ENCODE peak calls at places on chromosome 4, in seven cellular contexts. One of them, this sample, is unnamed.

GRCh38 chr4:26509681-26510333 is 19.5 kb upstream of the CCKAR start:
- DNase-seq in cardiac fibroblast: peak; percentile 36
- DNase-seq in Peyer's patch: no peak
- DNase-seq in nephron progenitor cell: no peak
- DNase-seq in MCF 10A: no peak
- DNase-seq in psoas muscle: no peak
- DNase-seq in thyroid gland: no peak
- DNase-seq in this sample: no peak

GRCh38 chr4:5785806-5786680 is 75.0 kb downstream of the EVC start:
- DNase-seq in cardiac fibroblast: peak; percentile 69
- DNase-seq in nephron progenitor cell: no peak
- DNase-seq in thyroid gland: no peak
- DNase-seq in Peyer's patch: no peak
- DNase-seq in MCF 10A: peak; percentile 69
- DNase-seq in psoas muscle: no peak
- DNase-seq in this sample: no peak

GRCh38 chr4:177427097-177427665 is 15.1 kb downstream of the AGA start:
- DNase-seq in nephron progenitor cell: no peak
- DNase-seq in MCF 10A: no peak
- DNase-seq in Peyer's patch: no peak
- DNase-seq in thyroid gland: no peak
- DNase-seq in psoas muscle: no peak
- DNase-seq in cardiac fibroblast: no peak
- DNase-seq in this sample: no peak

GRCh38 chr4:55345054-55345453 is 988 bp upstream of the SRD5A3 start:
- DNase-seq in cardiac fibroblast: no peak
- DNase-seq in MCF 10A: no peak
- DNase-seq in nephron progenitor cell: no peak
- DNase-seq in psoas muscle: no peak
- DNase-seq in Peyer's patch: no peak
- DNase-seq in thyroid gland: no peak
- DNase-seq in this sample: no peak

GRCh38 chr4:16227462-16227868 is 1.2 kb upstream of the TAPT1 start:
- DNase-seq in nephron progenitor cell: peak; percentile 19
- DNase-seq in cardiac fibroblast: peak; percentile 35
- DNase-seq in thyroid gland: peak; percentile 54
- DNase-seq in MCF 10A: no peak
- DNase-seq in Peyer's patch: peak; percentile 54
- DNase-seq in psoas muscle: peak; percentile 49
- DNase-seq in this sample: no peak

GRCh38 chr4:121706595-121707021 is 9.8 kb upstream of the ANXA5 start:
- DNase-seq in MCF 10A: no peak
- DNase-seq in psoas muscle: no peak
- DNase-seq in Peyer's patch: no peak
- DNase-seq in thyroid gland: no peak
- DNase-seq in cardiac fibroblast: peak; percentile 77
- DNase-seq in nephron progenitor cell: no peak
- DNase-seq in this sample: no peak

GRCh38 chr4:30586850-30587249 is 133.3 kb upstream of the PCDH7 start:
- DNase-seq in psoas muscle: no peak
- DNase-seq in cardiac fibroblast: no peak
- DNase-seq in MCF 10A: no peak
- DNase-seq in nephron progenitor cell: no peak
- DNase-seq in Peyer's patch: no peak
- DNase-seq in thyroid gland: no peak
- DNase-seq in this sample: no peak

GRCh38 chr4:5452156-5452555 is 256.2 kb downstream of the EVC2 start:
- DNase-seq in psoas muscle: no peak
- DNase-seq in nephron progenitor cell: no peak
- DNase-seq in cardiac fibroblast: no peak
- DNase-seq in Peyer's patch: no peak
- DNase-seq in MCF 10A: no peak
- DNase-seq in thyroid gland: no peak
- DNase-seq in this sample: peak; percentile 41

GRCh38 chr4:17780461-17781071 is 855 bp downstream of the FAM184B start:
- DNase-seq in thyroid gland: no peak
- DNase-seq in psoas muscle: no peak
- DNase-seq in nephron progenitor cell: no peak
- DNase-seq in Peyer's patch: no peak
- DNase-seq in cardiac fibroblast: peak; percentile 25
- DNase-seq in MCF 10A: no peak
- DNase-seq in this sample: no peak

GRCh38 chr4:62644372-62644771 is 1444.2 kb downstream of the ADGRL3 start:
- DNase-seq in Peyer's patch: no peak
- DNase-seq in psoas muscle: no peak
- DNase-seq in cardiac fibroblast: peak; percentile 34
- DNase-seq in nephron progenitor cell: peak; percentile 9
- DNase-seq in MCF 10A: peak; percentile 78
- DNase-seq in thyroid gland: no peak
- DNase-seq in this sample: no peak

GRCh38 chr4:61445374-61446063 is 245.4 kb downstream of the ADGRL3 start:
- DNase-seq in nephron progenitor cell: no peak
- DNase-seq in thyroid gland: no peak
- DNase-seq in psoas muscle: no peak
- DNase-seq in Peyer's patch: no peak
- DNase-seq in MCF 10A: no peak
- DNase-seq in cardiac fibroblast: no peak
- DNase-seq in this sample: no peak

GRCh38 chr4:185956546-185956945 is 112.4 kb upstream of the TLR3 start:
- DNase-seq in Peyer's patch: no peak
- DNase-seq in MCF 10A: no peak
- DNase-seq in cardiac fibroblast: no peak
- DNase-seq in nephron progenitor cell: no peak
- DNase-seq in psoas muscle: no peak
- DNase-seq in thyroid gland: no peak
- DNase-seq in this sample: no peak

GRCh38 chr4:112145820-112146813 is 863 bp downstream of the FAM241A start:
- DNase-seq in Peyer's patch: peak; percentile 66
- DNase-seq in psoas muscle: peak; percentile 47
- DNase-seq in cardiac fibroblast: peak; percentile 42
- DNase-seq in MCF 10A: peak; percentile 64
- DNase-seq in thyroid gland: peak; percentile 57
- DNase-seq in nephron progenitor cell: peak; percentile 73
- DNase-seq in this sample: peak; percentile 77

GRCh38 chr4:57403591-57403990 is 293.4 kb upstream of the IGFBP7 start:
- DNase-seq in thyroid gland: no peak
- DNase-seq in cardiac fibroblast: no peak
- DNase-seq in MCF 10A: no peak
- DNase-seq in Peyer's patch: no peak
- DNase-seq in nephron progenitor cell: no peak
- DNase-seq in psoas muscle: no peak
- DNase-seq in this sample: no peak

GRCh38 chr4:102405706-102406510 is 60.6 kb upstream of the SLC39A8 start:
- DNase-seq in nephron progenitor cell: no peak
- DNase-seq in Peyer's patch: no peak
- DNase-seq in psoas muscle: no peak
- DNase-seq in MCF 10A: no peak
- DNase-seq in thyroid gland: no peak
- DNase-seq in cardiac fibroblast: no peak
- DNase-seq in this sample: no peak

GRCh38 chr4:55840956-55841355 is 12.5 kb upstream of the EXOC1 start:
- DNase-seq in thyroid gland: no peak
- DNase-seq in MCF 10A: no peak
- DNase-seq in cardiac fibroblast: no peak
- DNase-seq in psoas muscle: no peak
- DNase-seq in nephron progenitor cell: no peak
- DNase-seq in Peyer's patch: no peak
- DNase-seq in this sample: no peak

GRCh38 chr4:80029364-80029763 is 43.7 kb downstream of the ANTXR2 start:
- DNase-seq in Peyer's patch: no peak
- DNase-seq in nephron progenitor cell: no peak
- DNase-seq in thyroid gland: no peak
- DNase-seq in MCF 10A: peak; percentile 19
- DNase-seq in cardiac fibroblast: no peak
- DNase-seq in psoas muscle: no peak
- DNase-seq in this sample: no peak

GRCh38 chr4:123249821-123250220 is 146.8 kb upstream of the SPRY1 start:
- DNase-seq in nephron progenitor cell: no peak
- DNase-seq in thyroid gland: no peak
- DNase-seq in Peyer's patch: no peak
- DNase-seq in MCF 10A: no peak
- DNase-seq in psoas muscle: no peak
- DNase-seq in cardiac fibroblast: no peak
- DNase-seq in this sample: no peak

GRCh38 chr4:76087007-76087769 is 12.7 kb downstream of the ART3 start:
- DNase-seq in MCF 10A: peak; percentile 83
- DNase-seq in nephron progenitor cell: peak; percentile 38
- DNase-seq in psoas muscle: peak; percentile 25
- DNase-seq in cardiac fibroblast: peak; percentile 73
- DNase-seq in Peyer's patch: peak; percentile 49
- DNase-seq in thyroid gland: peak; percentile 67
- DNase-seq in this sample: no peak

GRCh38 chr4:2803624-2804448 is 11.0 kb downstream of the SH3BP2 start:
- DNase-seq in Peyer's patch: peak; percentile 73
- DNase-seq in psoas muscle: peak; percentile 55
- DNase-seq in MCF 10A: peak; percentile 48
- DNase-seq in nephron progenitor cell: no peak
- DNase-seq in thyroid gland: peak; percentile 13
- DNase-seq in cardiac fibroblast: no peak
- DNase-seq in this sample: no peak

GRCh38 chr4:5962416-5962815 is 55.8 kb downstream of the C4orf50 start:
- DNase-seq in Peyer's patch: no peak
- DNase-seq in cardiac fibroblast: no peak
- DNase-seq in MCF 10A: no peak
- DNase-seq in psoas muscle: no peak
- DNase-seq in thyroid gland: no peak
- DNase-seq in nephron progenitor cell: no peak
- DNase-seq in this sample: peak; percentile 28

GRCh38 chr4:56907009-56907408 is 691 bp upstream of the REST start:
- DNase-seq in cardiac fibroblast: no peak
- DNase-seq in psoas muscle: no peak
- DNase-seq in MCF 10A: no peak
- DNase-seq in nephron progenitor cell: peak; percentile 23
- DNase-seq in Peyer's patch: no peak
- DNase-seq in thyroid gland: peak; percentile 24
- DNase-seq in this sample: no peak

GRCh38 chr4:123790681-123791080 is 394.1 kb downstream of the SPRY1 start:
- DNase-seq in nephron progenitor cell: no peak
- DNase-seq in thyroid gland: no peak
- DNase-seq in Peyer's patch: no peak
- DNase-seq in cardiac fibroblast: no peak
- DNase-seq in MCF 10A: no peak
- DNase-seq in psoas muscle: no peak
- DNase-seq in this sample: no peak

GRCh38 chr4:88008133-88008621 is 742 bp downstream of the PKD2 start:
- DNase-seq in psoas muscle: peak; percentile 50
- DNase-seq in cardiac fibroblast: peak; percentile 57
- DNase-seq in Peyer's patch: peak; percentile 59
- DNase-seq in thyroid gland: peak; percentile 49
- DNase-seq in MCF 10A: peak; percentile 58
- DNase-seq in nephron progenitor cell: peak; percentile 70
- DNase-seq in this sample: peak; percentile 79

GRCh38 chr4:128220286-128221235 is 67.1 kb downstream of the PGRMC2 start:
- DNase-seq in MCF 10A: peak; percentile 59
- DNase-seq in Peyer's patch: no peak
- DNase-seq in nephron progenitor cell: no peak
- DNase-seq in cardiac fibroblast: peak; percentile 68
- DNase-seq in thyroid gland: no peak
- DNase-seq in psoas muscle: no peak
- DNase-seq in this sample: no peak

GRCh38 chr4:56757270-56757746 is 64.2 kb downstream of the SPINK2 start:
- DNase-seq in thyroid gland: peak; percentile 14
- DNase-seq in psoas muscle: no peak
- DNase-seq in MCF 10A: peak; percentile 72
- DNase-seq in Peyer's patch: no peak
- DNase-seq in cardiac fibroblast: peak; percentile 44
- DNase-seq in nephron progenitor cell: no peak
- DNase-seq in this sample: peak; percentile 70

GRCh38 chr4:119020158-119020557 is 115.5 kb upstream of the MYOZ2 start:
- DNase-seq in MCF 10A: no peak
- DNase-seq in cardiac fibroblast: no peak
- DNase-seq in nephron progenitor cell: no peak
- DNase-seq in Peyer's patch: no peak
- DNase-seq in thyroid gland: no peak
- DNase-seq in psoas muscle: no peak
- DNase-seq in this sample: no peak

GRCh38 chr4:100311181-100311580 is 120.9 kb upstream of the DDIT4L start:
- DNase-seq in nephron progenitor cell: no peak
- DNase-seq in MCF 10A: peak; percentile 7
- DNase-seq in Peyer's patch: no peak
- DNase-seq in cardiac fibroblast: no peak
- DNase-seq in thyroid gland: no peak
- DNase-seq in psoas muscle: no peak
- DNase-seq in this sample: no peak
- TF ChIP-seq CTCF in nephron progenitor cell: no peak
- TF ChIP-seq CTCF in MCF 10A: no peak
- TF ChIP-seq CTCF in Peyer's patch: no peak
- TF ChIP-seq CTCF in cardiac fibroblast: peak; percentile 36
- TF ChIP-seq CTCF in thyroid gland: no peak
- TF ChIP-seq CTCF in psoas muscle: peak; percentile 32
- TF ChIP-seq CTCF in this sample: no peak

DNA sequence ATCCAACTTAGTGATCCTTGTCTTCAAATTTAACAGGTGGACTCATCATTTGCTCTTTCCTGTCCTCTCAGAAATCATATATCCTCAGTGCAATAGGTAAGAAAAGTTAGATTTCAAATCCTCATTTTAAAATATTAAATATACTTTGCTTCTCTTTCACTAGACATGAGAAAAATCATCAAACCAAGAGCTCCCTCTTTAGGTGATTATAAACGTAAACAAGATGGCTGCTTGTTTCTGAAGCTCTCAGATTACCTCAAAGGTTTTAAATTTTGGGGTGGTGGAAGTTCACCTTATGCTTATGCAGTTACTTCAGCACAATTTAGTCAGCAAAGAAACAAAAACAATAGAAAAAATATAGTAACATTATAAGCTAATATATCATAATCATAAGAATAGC is 27.3 kb downstream of the CSN3 start:
- DNase-seq in MCF 10A: peak; percentile 22
- DNase-seq in thyroid gland: no peak
- DNase-seq in nephron progenitor cell: no peak
- DNase-seq in cardiac fibroblast: no peak
- DNase-seq in psoas muscle: no peak
- DNase-seq in Peyer's patch: no peak
- DNase-seq in this sample: no peak
- TF ChIP-seq CTCF in MCF 10A: peak; percentile 19
- TF ChIP-seq CTCF in thyroid gland: peak; percentile 23
- TF ChIP-seq CTCF in nephron progenitor cell: no peak
- TF ChIP-seq CTCF in cardiac fibroblast: no peak
- TF ChIP-seq CTCF in psoas muscle: no peak
- TF ChIP-seq CTCF in Peyer's patch: no peak
- TF ChIP-seq CTCF in this sample: no peak

DNA sequence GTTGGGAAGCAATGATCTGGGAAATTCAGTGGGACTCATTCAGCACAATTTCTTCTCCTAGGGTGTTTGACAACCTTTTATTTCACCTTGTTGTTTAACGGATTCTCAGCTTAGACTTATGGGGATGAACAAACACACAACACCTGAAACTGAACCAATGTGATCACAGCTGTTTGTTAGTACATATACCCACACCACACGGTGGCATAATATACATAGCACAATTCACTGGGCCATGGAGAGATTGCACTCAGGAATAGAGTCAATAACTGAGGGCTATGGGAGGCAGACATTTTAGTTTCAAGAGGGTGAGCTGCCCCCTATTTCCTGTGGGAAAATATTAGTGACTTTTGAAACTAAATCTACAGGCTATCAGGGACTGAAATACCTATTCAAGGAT is 148.0 kb downstream of the PARM1 start:
- DNase-seq in MCF 10A: no peak
- DNase-seq in nephron progenitor cell: no peak
- DNase-seq in cardiac fibroblast: no peak
- DNase-seq in thyroid gland: no peak
- DNase-seq in psoas muscle: no peak
- DNase-seq in Peyer's patch: no peak
- DNase-seq in this sample: no peak
- TF ChIP-seq CTCF in MCF 10A: no peak
- TF ChIP-seq CTCF in nephron progenitor cell: no peak
- TF ChIP-seq CTCF in cardiac fibroblast: no peak
- TF ChIP-seq CTCF in thyroid gland: no peak
- TF ChIP-seq CTCF in psoas muscle: no peak
- TF ChIP-seq CTCF in Peyer's patch: no peak
- TF ChIP-seq CTCF in this sample: no peak

GRCh38 chr4:180665994-180666818 is 1577.0 kb upstream of the TENM3 start:
- DNase-seq in Peyer's patch: no peak
- DNase-seq in nephron progenitor cell: peak; percentile 59
- DNase-seq in psoas muscle: no peak
- DNase-seq in cardiac fibroblast: peak; percentile 40
- DNase-seq in MCF 10A: peak; percentile 85
- DNase-seq in thyroid gland: no peak
- DNase-seq in this sample: no peak
- TF ChIP-seq CTCF in Peyer's patch: no peak
- TF ChIP-seq CTCF in nephron progenitor cell: peak; percentile 75
- TF ChIP-seq CTCF in psoas muscle: peak; percentile 25
- TF ChIP-seq CTCF in cardiac fibroblast: peak; percentile 41
- TF ChIP-seq CTCF in MCF 10A: peak; percentile 57
- TF ChIP-seq CTCF in thyroid gland: peak; percentile 17
- TF ChIP-seq CTCF in this sample: no peak